ENCODE peak calls at places on chromosomes 11 and 22, in six cellular contexts. C, Q, W, M, R and V are unnamed samples.

GRCh38 chr22:36350751-36351594 is 36.8 kb downstream of the MYH9 start:
- DNase-seq in C (no peak), Q (no peak), W (peak; percentile 53), M (no peak), R (peak; percentile 67), V (no peak)

GRCh38 chr11:98842187-98842586 is 178.6 kb upstream of the CNTN5 start:
- DNase-seq in C (no peak), Q (no peak), W (no peak), M (no peak), R (no peak), V (no peak)

GRCh38 chr11:29321293-29322132 is 695.3 kb downstream of the KCNA4 start:
- DNase-seq in C (peak; percentile 62), Q (no peak), W (no peak), M (peak; percentile 86), R (no peak), V (no peak)

GRCh38 chr11:104164028-104164520 is at the start of gene PDGFD:
- DNase-seq in C (peak; percentile 16), Q (peak; percentile 81), W (peak; percentile 34), M (peak; percentile 78), R (peak; percentile 78), V (peak; percentile 47)

GRCh38 chr11:3642071-3642951 is 519 bp upstream of the ART5 start:
- DNase-seq in C (peak; percentile 65), Q (peak; percentile 89), W (peak; percentile 55), M (peak; percentile 66), R (peak; percentile 86), V (peak; percentile 82)

GRCh38 chr11:99015634-99016454 is 4.9 kb upstream of the CNTN5 start:
- DNase-seq in C (peak; percentile 22), Q (no peak), W (no peak), M (peak; percentile 62), R (peak; percentile 23), V (peak; percentile 39)

GRCh38 chr22:24685804-24686203 is 82.8 kb downstream of the GGT1 start:
- DNase-seq in C (no peak), Q (no peak), W (no peak), M (no peak), R (no peak), V (no peak)

GRCh38 chr11:115251126-115251525 is 253.1 kb downstream of the CADM1 start:
- DNase-seq in C (no peak), Q (no peak), W (no peak), M (no peak), R (no peak), V (no peak)

GRCh38 chr22:46445771-46446485 is 91.5 kb downstream of the CELSR1 start:
- DNase-seq in C (no peak), Q (no peak), W (no peak), M (no peak), R (no peak), V (no peak)

GRCh38 chr22:46593211-46593676 is 26.9 kb upstream of the GRAMD4 start:
- DNase-seq in C (no peak), Q (no peak), W (peak; percentile 45), M (no peak), R (peak; percentile 54), V (peak; percentile 66)

GRCh38 chr11:131628739-131629138 is 258.3 kb downstream of the NTM start:
- DNase-seq in C (no peak), Q (no peak), W (no peak), M (no peak), R (no peak), V (no peak)

GRCh38 chr11:96388891-96389603 is 665 bp downstream of the CCDC82 start:
- DNase-seq in C (peak; percentile 44), Q (no peak), W (no peak), M (no peak), R (no peak), V (no peak)

GRCh38 chr22:29692327-29692640 is 27.5 kb upstream of the CABP7 start:
- DNase-seq in C (no peak), Q (no peak), W (no peak), M (no peak), R (no peak), V (no peak)

GRCh38 chr11:86360775-86361395 is 13.8 kb upstream of the CCDC81 start:
- DNase-seq in C (peak; percentile 45), Q (no peak), W (no peak), M (peak; percentile 79), R (no peak), V (peak; percentile 18)

GRCh38 chr11:113991170-113991569 is 16.3 kb downstream of the HTR3A start:
- DNase-seq in C (peak; percentile 51), Q (no peak), W (no peak), M (peak; percentile 21), R (peak; percentile 43), V (no peak)

GRCh38 chr11:30387891-30388861 is 65.3 kb downstream of the ARL14EP start:
- DNase-seq in C (no peak), Q (no peak), W (no peak), M (no peak), R (no peak), V (no peak)

GRCh38 chr22:39220897-39221850 is 23.6 kb downstream of the PDGFB start:
- DNase-seq in C (peak; percentile 35), Q (no peak), W (no peak), M (peak; percentile 88), R (no peak), V (no peak)

GRCh38 chr11:1309498-1310314 is at the start of gene TOLLIP:
- DNase-seq in C (peak; percentile 100), Q (peak; percentile 99), W (peak; percentile 96), M (peak; percentile 90), R (peak; percentile 96), V (peak; percentile 100)
- TF ChIP-seq CTCF in C (no peak), Q (peak; percentile 27), W (no peak), M (peak; percentile 31), R (no peak), V (peak; percentile 22)

GRCh38 chr11:44365616-44366015 is 55.7 kb upstream of the ALX4 start:
- DNase-seq in C (no peak), Q (no peak), W (no peak), M (no peak), R (no peak), V (no peak)
- TF ChIP-seq CTCF in C (no peak), Q (no peak), W (no peak), M (no peak), R (no peak), V (no peak)

GRCh38 chr11:120985718-120986569 is 38.0 kb upstream of the TBCEL start:
- DNase-seq in C (peak; percentile 46), Q (no peak), W (peak; percentile 30), M (peak; percentile 25), R (peak; percentile 81), V (peak; percentile 30)
- TF ChIP-seq CTCF in C (peak; percentile 36), Q (peak; percentile 56), W (peak; percentile 39), M (peak; percentile 33), R (no peak), V (peak; percentile 5)

DNA sequence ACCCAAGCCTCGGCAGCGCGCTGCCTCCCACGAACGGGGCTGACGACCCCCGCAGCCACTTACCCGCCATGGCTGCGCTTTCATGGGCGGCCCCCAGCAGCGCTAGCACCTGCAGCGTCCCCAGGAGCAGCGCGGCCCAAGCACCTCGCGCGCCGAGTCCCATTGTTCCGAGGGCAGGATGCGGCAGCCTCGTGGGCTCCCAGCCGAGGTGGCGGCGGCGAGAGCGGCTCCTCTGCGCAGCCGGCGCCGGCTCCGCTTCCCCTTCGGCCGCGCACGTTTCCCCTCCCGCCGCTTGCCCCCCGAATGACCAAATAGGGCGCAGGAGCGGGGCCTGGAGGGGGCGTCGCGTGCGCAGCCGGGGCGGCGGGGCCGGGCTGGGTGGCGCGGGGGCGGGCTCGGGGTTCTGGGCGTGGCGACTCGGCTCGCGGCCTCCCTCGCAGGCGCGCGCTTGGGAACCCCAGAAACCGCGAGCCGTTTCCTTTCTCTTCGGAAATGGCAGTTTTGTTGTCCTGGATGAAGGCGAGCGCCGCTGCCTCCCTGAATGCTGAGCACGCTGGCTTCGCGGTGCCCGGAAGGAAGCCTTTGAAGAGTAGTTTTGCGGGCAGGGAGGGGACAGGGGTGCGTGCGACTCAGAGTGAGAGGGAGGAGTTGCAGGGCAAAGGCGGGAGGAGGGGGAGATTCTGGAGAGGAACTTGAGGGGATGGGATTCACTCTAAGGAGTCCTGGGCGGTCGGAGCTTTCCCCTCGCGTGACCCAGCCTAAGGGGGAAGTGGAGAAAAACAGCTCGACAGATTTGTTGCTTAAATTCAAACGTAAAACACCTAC is at the start of gene TMEM123:
- DNase-seq in C (peak; percentile 66), Q (peak; percentile 84), W (peak; percentile 92), M (peak; percentile 46), R (peak; percentile 66), V (peak; percentile 86)
- TF ChIP-seq CTCF in C (no peak), Q (peak; percentile 26), W (no peak), M (no peak), R (no peak), V (no peak)